ENCODE peak calls at places on chromosomes 16 and 17, in five cellular contexts. O is Calu3, J is choroid plexus epithelial cell, F is breast epithelium, D is endothelial cell. L is an unnamed sample.

GRCh38 chr17:82767041-82767754 is 15.3 kb downstream of the TBCD start:
- DNase-seq in J (peak), O (peak), F (no peak), D (peak), L (no peak)

GRCh38 chr16:76176153-76176552 is 101.0 kb upstream of the CNTNAP4 start:
- DNase-seq in O (no peak), J (no peak), D (no peak), F (no peak), L (no peak)

GRCh38 chr16:67237396-67238277 is 9.6 kb downstream of the FHOD1 start:
- DNase-seq in J (no peak), O (no peak), F (no peak), D (no peak), L (no peak)

GRCh38 chr17:6386041-6386630 is 48.8 kb downstream of the AIPL1 start:
- DNase-seq in F (no peak), O (no peak), D (no peak), J (no peak), L (peak)

GRCh38 chr17:61648587-61648986 is 57.6 kb upstream of the NACA2 start:
- DNase-seq in F (no peak), D (no peak), J (no peak), O (no peak), L (no peak)

GRCh38 chr17:49676276-49676868 is 1.5 kb downstream of the SPOP start:
- DNase-seq in O (no peak), J (peak), D (no peak), F (no peak), L (no peak)

GRCh38 chr16:3971261-3971660 is 90.7 kb upstream of the CREBBP start:
- DNase-seq in O (no peak), F (no peak), D (no peak), J (peak), L (no peak)

GRCh38 chr16:51497541-51498211 is 346.6 kb upstream of the SALL1 start:
- DNase-seq in F (no peak), O (no peak), D (no peak), J (no peak), L (no peak)

GRCh38 chr16:7086842-7087616 is 245.6 kb upstream of the RBFOX1 start:
- DNase-seq in J (no peak), F (no peak), D (peak), O (peak), L (peak)

GRCh38 chr17:44385287-44386181 is 3.9 kb downstream of the ITGA2B start:
- DNase-seq in F (peak), O (peak), D (peak), J (peak), L (peak)

GRCh38 chr17:42809250-42809649 is 10.6 kb downstream of the CNTD1 start:
- DNase-seq in F (no peak), D (no peak), O (no peak), J (peak), L (no peak)

GRCh38 chr17:7912927-7913524 is 3.1 kb downstream of the RNF227 start:
- DNase-seq in J (peak), O (peak), D (peak), F (no peak), L (no peak)

GRCh38 chr17:83126275-83126930 is 47.0 kb downstream of the METRNL start:
- DNase-seq in F (peak), D (no peak), J (no peak), O (no peak), L (no peak)

GRCh38 chr17:76343106-76343505 is 10.6 kb downstream of the PRPSAP1 start:
- DNase-seq in F (no peak), D (no peak), J (no peak), O (no peak), L (no peak)

GRCh38 chr16:88936008-88936912 is 40.7 kb downstream of the CBFA2T3 start:
- DNase-seq in J (no peak), F (no peak), D (no peak), O (peak), L (no peak)

GRCh38 chr16:66382171-66382965 is 15.9 kb downstream of the CDH5 start:
- DNase-seq in O (no peak), F (no peak), J (peak), D (peak), L (no peak)

GRCh38 chr17:72407336-72408121 is 286.7 kb downstream of the SOX9 start:
- DNase-seq in J (peak), O (peak), F (peak), D (no peak), L (no peak)

GRCh38 chr16:73154063-73154870 is 106.3 kb upstream of the ZFHX3 start:
- DNase-seq in F (no peak), D (peak), O (no peak), J (peak), L (no peak)

GRCh38 chr17:29574732-29575510 is 6.4 kb downstream of the TP53I13 start:
- DNase-seq in D (no peak), J (no peak), F (peak), O (no peak), L (peak)

GRCh38 chr17:29870836-29871430 is 59.1 kb downstream of the SSH2 start:
- DNase-seq in F (no peak), D (no peak), J (peak), O (no peak), L (no peak)

GRCh38 chr16:79132745-79133144 is 467.8 kb downstream of the MAF start:
- DNase-seq in D (no peak), F (no peak), O (no peak), J (no peak), L (no peak)

GRCh38 chr17:1998426-1998784 is 26.7 kb downstream of the RTN4RL1 start:
- DNase-seq in F (no peak), D (no peak), J (no peak), O (no peak), L (no peak)

GRCh38 chr16:20300312-20301097 is 26.8 kb downstream of the GP2 start:
- DNase-seq in D (peak), O (peak), F (peak), J (peak), L (no peak)

GRCh38 chr17:8851600-8851999 is 15.9 kb downstream of the PIK3R6 start:
- DNase-seq in D (no peak), J (no peak), F (no peak), O (no peak), L (no peak)

GRCh38 chr17:50645748-50646682 is 11.3 kb downstream of the ABCC3 start:
- DNase-seq in D (no peak), J (no peak), O (no peak), F (no peak), L (no peak)

GRCh38 chr17:18968945-18969887 is 17.3 kb downstream of the SLC5A10 start:
- DNase-seq in J (no peak), O (peak), D (no peak), F (no peak), L (no peak)

GRCh38 chr17:31650756-31651520 is 208.1 kb downstream of the COPRS start:
- DNase-seq in F (no peak), D (no peak), O (no peak), J (no peak), L (no peak)

GRCh38 chr17:10243905-10244844 is 45.8 kb upstream of the GAS7 start:
- DNase-seq in J (peak), D (no peak), O (no peak), F (no peak), L (no peak)

DNA sequence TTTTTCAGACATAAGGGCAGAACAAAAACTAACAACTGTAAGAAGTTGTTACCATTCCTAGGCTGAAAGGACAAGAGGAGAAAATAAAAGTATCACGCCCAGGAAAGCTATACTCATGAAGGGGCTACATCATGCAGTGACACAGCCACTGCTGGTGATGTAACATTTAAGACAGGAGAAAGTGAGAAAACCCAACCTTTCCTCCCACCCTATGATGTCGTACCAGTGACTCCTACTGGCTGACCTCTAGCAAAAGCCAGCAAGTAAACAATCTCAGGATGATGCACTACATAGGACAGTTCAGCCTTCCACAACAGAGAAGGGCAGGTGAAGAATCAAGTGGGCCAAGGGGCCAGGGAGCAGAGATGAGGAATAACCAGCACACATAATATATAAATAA is 14.0 kb upstream of the OR1E2 start:
- DNase-seq in F (no peak), D (peak), O (no peak), J (peak), L (no peak)
- TF ChIP-seq CTCF in F (no peak), D (no peak), O (no peak), J (no peak), L (no peak)

GRCh38 chr16:56093055-56093454 is 98.2 kb upstream of the GNAO1 start:
- DNase-seq in D (no peak), J (no peak), O (no peak), F (no peak), L (no peak)

GRCh38 chr16:56090076-56090475 is 101.2 kb upstream of the GNAO1 start:
- DNase-seq in J (no peak), D (no peak), O (no peak), F (no peak), L (no peak)

DNA sequence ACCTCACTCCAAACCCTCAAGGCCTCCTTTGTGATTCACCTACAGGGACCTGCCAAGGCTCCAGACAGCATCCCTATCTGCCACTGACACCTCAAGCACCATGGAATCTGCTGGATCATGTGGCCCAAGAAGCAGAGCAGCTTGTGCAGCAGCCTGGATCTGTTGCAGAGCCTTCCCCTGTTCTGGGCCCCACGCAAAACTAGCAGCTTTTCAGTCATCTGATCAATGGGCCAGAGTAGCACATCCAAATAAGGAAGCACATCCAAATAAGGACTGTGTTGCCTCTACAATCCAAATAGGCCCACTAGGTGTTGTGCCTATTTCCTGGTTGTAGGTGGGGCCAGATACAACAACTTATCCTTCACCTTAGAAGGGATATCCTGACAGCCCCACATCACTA is 97.1 kb upstream of the GNAO1 start:
- DNase-seq in O (no peak), F (no peak), J (no peak), D (no peak), L (no peak)
- TF ChIP-seq CTCF in O (no peak), F (no peak), J (no peak), D (no peak), L (no peak)

GRCh38 chr16:82476786-82477185 is 150.0 kb upstream of the CDH13 start:
- DNase-seq in D (no peak), F (no peak), O (no peak), J (no peak), L (no peak)
- TF ChIP-seq CTCF in D (no peak), F (no peak), O (no peak), J (no peak), L (no peak)

GRCh38 chr17:60149691-60150582 is at the start of gene CA4:
- DNase-seq in F (no peak), O (no peak), J (no peak), D (no peak), L (no peak)
- TF ChIP-seq CTCF in F (no peak), O (no peak), J (no peak), D (no peak), L (no peak)

GRCh38 chr17:81537856-81538555 is 9.8 kb downstream of the FSCN2 start:
- DNase-seq in O (no peak), F (no peak), D (no peak), J (no peak), L (no peak)

GRCh38 chr17:81535480-81536298 is 7.5 kb downstream of the FSCN2 start:
- DNase-seq in O (no peak), F (no peak), J (no peak), D (no peak), L (no peak)

GRCh38 chr17:81538651-81539570 is 10.7 kb downstream of the FSCN2 start:
- DNase-seq in F (no peak), O (no peak), J (no peak), D (no peak), L (no peak)

GRCh38 chr17:81536299-81537290 is 8.4 kb downstream of the FSCN2 start:
- DNase-seq in J (peak), O (peak), D (no peak), F (no peak), L (no peak)

DNA sequence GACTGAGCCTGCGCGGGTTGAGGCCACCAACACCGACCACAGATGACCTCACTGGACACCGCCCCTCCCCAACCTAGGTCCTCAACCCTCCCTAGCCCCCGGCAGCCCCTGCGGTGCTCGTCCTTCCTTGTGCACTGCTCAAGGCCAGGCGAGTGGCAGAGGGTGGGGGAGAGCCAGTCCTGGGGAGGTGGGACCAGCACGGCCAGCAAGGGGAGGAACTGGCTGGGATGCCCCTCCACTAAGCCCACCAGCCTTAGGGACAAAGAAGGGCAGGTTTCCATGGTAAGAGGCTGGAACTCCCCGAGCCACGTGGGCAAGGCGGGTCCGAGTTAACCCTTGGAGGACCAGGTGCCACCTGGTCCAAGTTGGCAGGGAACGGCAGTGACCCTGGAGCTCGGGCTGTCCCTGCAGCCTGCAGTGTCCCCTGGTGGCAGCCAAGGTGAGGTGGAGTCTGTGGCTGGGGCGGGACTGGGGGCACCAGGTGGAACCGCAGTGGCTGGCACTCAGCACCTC is 9.2 kb downstream of the FSCN2 start:
- DNase-seq in F (no peak), J (no peak), D (peak), O (peak), L (no peak)
- TF ChIP-seq CTCF in F (peak), J (peak), D (peak), O (peak), L (peak)

GRCh38 chr16:71214771-71215381 is 15.6 kb downstream of the HYDIN start:
- DNase-seq in J (peak), D (no peak), F (no peak), O (no peak), L (no peak)
- TF ChIP-seq CTCF in J (peak), D (no peak), F (no peak), O (no peak), L (no peak)

GRCh38 chr17:37142294-37142944 is 193.7 kb downstream of the AATF start:
- DNase-seq in F (no peak), J (no peak), D (no peak), O (no peak), L (no peak)
- TF ChIP-seq CTCF in F (no peak), J (no peak), D (no peak), O (no peak), L (no peak)

GRCh38 chr17:47733047-47733413 is at the start of gene TBX21:
- DNase-seq in J (peak), O (peak), F (peak), D (peak), L (no peak)
- TF ChIP-seq CTCF in J (peak), O (no peak), F (no peak), D (peak), L (peak)

GRCh38 chr16:57470683-57471082 is 8.2 kb downstream of the POLR2C start:
- DNase-seq in O (peak), D (no peak), F (peak), J (peak), L (no peak)
- TF ChIP-seq CTCF in O (no peak), D (no peak), F (no peak), J (no peak), L (no peak)

L was measured in type B pancreatic cell.